ENCODE peak calls at places on chromosomes 3 and 15, in seven cellular contexts. One of them, this sample, is unnamed.

GRCh38 chr15:70195171-70195807 is 97.6 kb upstream of the TLE3 start:
- DNase-seq in brain microvascular endothelial cell: no peak
- DNase-seq in HT1080: no peak
- DNase-seq in epithelial cell of esophagus: peak
- DNase-seq in NCI-H460: no peak
- DNase-seq in central memory CD4-positive, alpha-beta T cell: no peak
- DNase-seq in smooth muscle cell of the brain vasculature: no peak
- DNase-seq in this sample: no peak

GRCh38 chr15:45604321-45604720 is 17.1 kb downstream of the BLOC1S6 start:
- DNase-seq in brain microvascular endothelial cell: no peak
- DNase-seq in HT1080: no peak
- DNase-seq in epithelial cell of esophagus: no peak
- DNase-seq in NCI-H460: no peak
- DNase-seq in central memory CD4-positive, alpha-beta T cell: no peak
- DNase-seq in smooth muscle cell of the brain vasculature: no peak
- DNase-seq in this sample: no peak

GRCh38 chr3:16382852-16383251 is 117.8 kb downstream of the OXNAD1 start:
- DNase-seq in brain microvascular endothelial cell: no peak
- DNase-seq in HT1080: no peak
- DNase-seq in epithelial cell of esophagus: no peak
- DNase-seq in NCI-H460: no peak
- DNase-seq in central memory CD4-positive, alpha-beta T cell: no peak
- DNase-seq in smooth muscle cell of the brain vasculature: no peak
- DNase-seq in this sample: no peak

GRCh38 chr15:100767002-100767825 is 112.4 kb upstream of the ALDH1A3 start:
- DNase-seq in brain microvascular endothelial cell: no peak
- DNase-seq in HT1080: no peak
- DNase-seq in epithelial cell of esophagus: no peak
- DNase-seq in NCI-H460: no peak
- DNase-seq in central memory CD4-positive, alpha-beta T cell: no peak
- DNase-seq in smooth muscle cell of the brain vasculature: no peak
- DNase-seq in this sample: no peak

GRCh38 chr3:104952587-104952986 is 414.1 kb upstream of the ALCAM start:
- DNase-seq in brain microvascular endothelial cell: peak
- DNase-seq in HT1080: peak
- DNase-seq in epithelial cell of esophagus: peak
- DNase-seq in NCI-H460: peak
- DNase-seq in central memory CD4-positive, alpha-beta T cell: no peak
- DNase-seq in smooth muscle cell of the brain vasculature: peak
- DNase-seq in this sample: peak

GRCh38 chr3:32643354-32643753 is 41.6 kb upstream of the CNOT10 start:
- DNase-seq in brain microvascular endothelial cell: no peak
- DNase-seq in HT1080: no peak
- DNase-seq in epithelial cell of esophagus: no peak
- DNase-seq in NCI-H460: no peak
- DNase-seq in central memory CD4-positive, alpha-beta T cell: no peak
- DNase-seq in smooth muscle cell of the brain vasculature: no peak
- DNase-seq in this sample: no peak

GRCh38 chr3:154795582-154795981 is 284.5 kb upstream of the MME start:
- DNase-seq in brain microvascular endothelial cell: peak
- DNase-seq in HT1080: peak
- DNase-seq in epithelial cell of esophagus: peak
- DNase-seq in NCI-H460: no peak
- DNase-seq in central memory CD4-positive, alpha-beta T cell: no peak
- DNase-seq in smooth muscle cell of the brain vasculature: peak
- DNase-seq in this sample: peak

GRCh38 chr3:69930564-69930963 is 69.0 kb upstream of the SAMMSON start:
- DNase-seq in brain microvascular endothelial cell: no peak
- DNase-seq in HT1080: no peak
- DNase-seq in epithelial cell of esophagus: no peak
- DNase-seq in NCI-H460: no peak
- DNase-seq in central memory CD4-positive, alpha-beta T cell: no peak
- DNase-seq in smooth muscle cell of the brain vasculature: no peak
- DNase-seq in this sample: no peak

GRCh38 chr15:46409879-46410278 is 775.0 kb downstream of the SQOR start:
- DNase-seq in brain microvascular endothelial cell: no peak
- DNase-seq in HT1080: no peak
- DNase-seq in epithelial cell of esophagus: no peak
- DNase-seq in NCI-H460: no peak
- DNase-seq in central memory CD4-positive, alpha-beta T cell: no peak
- DNase-seq in smooth muscle cell of the brain vasculature: no peak
- DNase-seq in this sample: no peak

GRCh38 chr3:142680710-142681109 is 43.1 kb upstream of the TRPC1 start:
- DNase-seq in brain microvascular endothelial cell: no peak
- DNase-seq in HT1080: peak
- DNase-seq in epithelial cell of esophagus: peak
- DNase-seq in NCI-H460: peak
- DNase-seq in central memory CD4-positive, alpha-beta T cell: no peak
- DNase-seq in smooth muscle cell of the brain vasculature: no peak
- DNase-seq in this sample: no peak

GRCh38 chr15:38186505-38186904 is 66.1 kb upstream of the SPRED1 start:
- DNase-seq in brain microvascular endothelial cell: no peak
- DNase-seq in HT1080: no peak
- DNase-seq in epithelial cell of esophagus: no peak
- DNase-seq in NCI-H460: no peak
- DNase-seq in central memory CD4-positive, alpha-beta T cell: no peak
- DNase-seq in smooth muscle cell of the brain vasculature: no peak
- DNase-seq in this sample: no peak

GRCh38 chr3:9402410-9403228 is 5.2 kb downstream of the SETD5 start:
- DNase-seq in brain microvascular endothelial cell: peak
- DNase-seq in HT1080: peak
- DNase-seq in epithelial cell of esophagus: peak
- DNase-seq in NCI-H460: no peak
- DNase-seq in central memory CD4-positive, alpha-beta T cell: no peak
- DNase-seq in smooth muscle cell of the brain vasculature: no peak
- DNase-seq in this sample: no peak

GRCh38 chr3:12143949-12144504 is 14.7 kb downstream of the TIMP4 start:
- DNase-seq in brain microvascular endothelial cell: peak
- DNase-seq in HT1080: no peak
- DNase-seq in epithelial cell of esophagus: peak
- DNase-seq in NCI-H460: no peak
- DNase-seq in central memory CD4-positive, alpha-beta T cell: no peak
- DNase-seq in smooth muscle cell of the brain vasculature: peak
- DNase-seq in this sample: peak

GRCh38 chr15:51193526-51193925 is 98.8 kb upstream of the TNFAIP8L3 start:
- DNase-seq in brain microvascular endothelial cell: peak
- DNase-seq in HT1080: no peak
- DNase-seq in epithelial cell of esophagus: no peak
- DNase-seq in NCI-H460: no peak
- DNase-seq in central memory CD4-positive, alpha-beta T cell: no peak
- DNase-seq in smooth muscle cell of the brain vasculature: peak
- DNase-seq in this sample: no peak

GRCh38 chr15:68589783-68590710 is 11.3 kb downstream of the CORO2B start:
- DNase-seq in brain microvascular endothelial cell: no peak
- DNase-seq in HT1080: no peak
- DNase-seq in epithelial cell of esophagus: no peak
- DNase-seq in NCI-H460: no peak
- DNase-seq in central memory CD4-positive, alpha-beta T cell: no peak
- DNase-seq in smooth muscle cell of the brain vasculature: no peak
- DNase-seq in this sample: no peak

GRCh38 chr15:41603941-41604660 is 45.1 kb downstream of the TYRO3 start:
- DNase-seq in brain microvascular endothelial cell: peak
- DNase-seq in HT1080: peak
- DNase-seq in epithelial cell of esophagus: peak
- DNase-seq in NCI-H460: peak
- DNase-seq in central memory CD4-positive, alpha-beta T cell: peak
- DNase-seq in smooth muscle cell of the brain vasculature: peak
- DNase-seq in this sample: peak

GRCh38 chr15:88018865-88019626 is 237.5 kb downstream of the NTRK3 start:
- DNase-seq in brain microvascular endothelial cell: no peak
- DNase-seq in HT1080: no peak
- DNase-seq in epithelial cell of esophagus: no peak
- DNase-seq in NCI-H460: no peak
- DNase-seq in central memory CD4-positive, alpha-beta T cell: no peak
- DNase-seq in smooth muscle cell of the brain vasculature: no peak
- DNase-seq in this sample: peak

GRCh38 chr15:57554063-57554820 is 37.5 kb upstream of the MYZAP start:
- DNase-seq in brain microvascular endothelial cell: no peak
- DNase-seq in HT1080: no peak
- DNase-seq in epithelial cell of esophagus: peak
- DNase-seq in NCI-H460: no peak
- DNase-seq in central memory CD4-positive, alpha-beta T cell: no peak
- DNase-seq in smooth muscle cell of the brain vasculature: no peak
- DNase-seq in this sample: no peak

GRCh38 chr3:8629151-8630021 is 15.2 kb downstream of the SSUH2 start:
- DNase-seq in brain microvascular endothelial cell: peak
- DNase-seq in HT1080: peak
- DNase-seq in epithelial cell of esophagus: peak
- DNase-seq in NCI-H460: peak
- DNase-seq in central memory CD4-positive, alpha-beta T cell: peak
- DNase-seq in smooth muscle cell of the brain vasculature: no peak
- DNase-seq in this sample: peak

GRCh38 chr15:98884894-98885293 is 122.7 kb downstream of the PGPEP1L start:
- DNase-seq in brain microvascular endothelial cell: no peak
- DNase-seq in HT1080: no peak
- DNase-seq in epithelial cell of esophagus: no peak
- DNase-seq in NCI-H460: no peak
- DNase-seq in central memory CD4-positive, alpha-beta T cell: no peak
- DNase-seq in smooth muscle cell of the brain vasculature: no peak
- DNase-seq in this sample: no peak

GRCh38 chr3:126816956-126817777 is 113.1 kb downstream of the CHCHD6 start:
- DNase-seq in brain microvascular endothelial cell: no peak
- DNase-seq in HT1080: no peak
- DNase-seq in epithelial cell of esophagus: no peak
- DNase-seq in NCI-H460: no peak
- DNase-seq in central memory CD4-positive, alpha-beta T cell: no peak
- DNase-seq in smooth muscle cell of the brain vasculature: no peak
- DNase-seq in this sample: no peak

GRCh38 chr3:125332504-125332903 is 42.6 kb downstream of the ZNF148 start:
- DNase-seq in brain microvascular endothelial cell: no peak
- DNase-seq in HT1080: no peak
- DNase-seq in epithelial cell of esophagus: peak
- DNase-seq in NCI-H460: no peak
- DNase-seq in central memory CD4-positive, alpha-beta T cell: no peak
- DNase-seq in smooth muscle cell of the brain vasculature: no peak
- DNase-seq in this sample: no peak

GRCh38 chr3:105907790-105908189 is 39.0 kb upstream of the CBLB start:
- DNase-seq in brain microvascular endothelial cell: no peak
- DNase-seq in HT1080: no peak
- DNase-seq in epithelial cell of esophagus: no peak
- DNase-seq in NCI-H460: no peak
- DNase-seq in central memory CD4-positive, alpha-beta T cell: no peak
- DNase-seq in smooth muscle cell of the brain vasculature: no peak
- DNase-seq in this sample: no peak

GRCh38 chr3:72722930-72723726 is 125.1 kb downstream of the SHQ1 start:
- DNase-seq in brain microvascular endothelial cell: peak
- DNase-seq in HT1080: peak
- DNase-seq in epithelial cell of esophagus: peak
- DNase-seq in NCI-H460: no peak
- DNase-seq in central memory CD4-positive, alpha-beta T cell: no peak
- DNase-seq in smooth muscle cell of the brain vasculature: peak
- DNase-seq in this sample: peak

GRCh38 chr3:188584958-188585689 is 431.2 kb downstream of the LPP start:
- DNase-seq in brain microvascular endothelial cell: no peak
- DNase-seq in HT1080: peak
- DNase-seq in epithelial cell of esophagus: peak
- DNase-seq in NCI-H460: no peak
- DNase-seq in central memory CD4-positive, alpha-beta T cell: no peak
- DNase-seq in smooth muscle cell of the brain vasculature: no peak
- DNase-seq in this sample: peak

GRCh38 chr3:183437696-183438564 is 9.5 kb upstream of the MCF2L2 start:
- DNase-seq in brain microvascular endothelial cell: no peak
- DNase-seq in HT1080: no peak
- DNase-seq in epithelial cell of esophagus: no peak
- DNase-seq in NCI-H460: no peak
- DNase-seq in central memory CD4-positive, alpha-beta T cell: no peak
- DNase-seq in smooth muscle cell of the brain vasculature: no peak
- DNase-seq in this sample: no peak

GRCh38 chr15:82021992-82022391 is 23.8 kb downstream of the MEX3B start:
- DNase-seq in brain microvascular endothelial cell: peak
- DNase-seq in HT1080: peak
- DNase-seq in epithelial cell of esophagus: peak
- DNase-seq in NCI-H460: no peak
- DNase-seq in central memory CD4-positive, alpha-beta T cell: no peak
- DNase-seq in smooth muscle cell of the brain vasculature: peak
- DNase-seq in this sample: peak

GRCh38 chr3:130539005-130539404 is 22.0 kb downstream of the COL6A6 start:
- DNase-seq in brain microvascular endothelial cell: peak
- DNase-seq in HT1080: peak
- DNase-seq in epithelial cell of esophagus: peak
- DNase-seq in NCI-H460: peak
- DNase-seq in central memory CD4-positive, alpha-beta T cell: peak
- DNase-seq in smooth muscle cell of the brain vasculature: peak
- DNase-seq in this sample: peak

GRCh38 chr3:7396534-7396933 is 535.6 kb downstream of the GRM7 start:
- DNase-seq in brain microvascular endothelial cell: no peak
- DNase-seq in HT1080: no peak
- DNase-seq in epithelial cell of esophagus: no peak
- DNase-seq in NCI-H460: no peak
- DNase-seq in central memory CD4-positive, alpha-beta T cell: no peak
- DNase-seq in smooth muscle cell of the brain vasculature: no peak
- DNase-seq in this sample: no peak

GRCh38 chr3:73637042-73637441 is 12.3 kb upstream of the PDZRN3 start:
- DNase-seq in brain microvascular endothelial cell: no peak
- DNase-seq in HT1080: peak
- DNase-seq in epithelial cell of esophagus: peak
- DNase-seq in NCI-H460: no peak
- DNase-seq in central memory CD4-positive, alpha-beta T cell: no peak
- DNase-seq in smooth muscle cell of the brain vasculature: no peak
- DNase-seq in this sample: peak

This sample was measured in EL.